ENCODE peak calls at places on chromosome 19, in nine cellular contexts. Z is BE2C; E is stimulated activated CD4-positive, alpha-beta T cell treated with anti-CD3 and anti-CD28 coated beads, Interleukin-2, amount 100 ng/mL, for 48 hours; B is fibroblast of pulmonary artery; M is Peyer's patch; X is GM23248; H is EH; L is T-helper 1 cell; T is ELR. K is an unnamed sample.

GRCh38 chr19:38730731-38731589 is 13.3 kb downstream of the CAPN12 start:
- DNase-seq in H (no peak), T (no peak), B (no peak), Z (no peak), E (no peak), X (no peak), M (peak), L (no peak), K (no peak)

GRCh38 chr19:44548736-44549135 is 19.3 kb upstream of the CEACAM20 start:
- DNase-seq in H (peak), B (peak), E (no peak), M (no peak), T (peak), L (no peak), X (peak), Z (no peak), K (peak)

GRCh38 chr19:32626969-32627368 is 46.0 kb downstream of the PDCD5 start:
- DNase-seq in X (no peak), H (no peak), B (no peak), T (no peak), Z (no peak), M (no peak), L (no peak), E (no peak), K (no peak)

GRCh38 chr19:48629599-48630288 is 7.4 kb downstream of the DBP start:
- DNase-seq in E (no peak), Z (peak), B (peak), L (no peak), T (no peak), H (no peak), X (peak), M (peak), K (no peak)

GRCh38 chr19:30402790-30403189 is 30.6 kb downstream of the ZNF536 start:
- DNase-seq in H (no peak), L (no peak), T (no peak), M (no peak), Z (no peak), X (no peak), B (no peak), E (no peak), K (no peak)

GRCh38 chr19:35932291-35932936 is 3.8 kb upstream of the LRFN3 start:
- DNase-seq in B (no peak), T (no peak), E (no peak), M (no peak), X (no peak), Z (no peak), L (no peak), H (no peak), K (peak)

GRCh38 chr19:54431255-54431838 is 16.1 kb downstream of the TTYH1 start:
- DNase-seq in M (no peak), H (peak), E (no peak), T (no peak), Z (no peak), L (no peak), B (peak), X (no peak), K (peak)

GRCh38 chr19:12544401-12544876 is 6.8 kb downstream of the ZNF564 start:
- DNase-seq in T (peak), X (peak), M (no peak), B (peak), H (no peak), E (no peak), L (no peak), Z (no peak), K (no peak)

GRCh38 chr19:8988204-8988603 is 22.0 kb downstream of the MUC16 start:
- DNase-seq in T (no peak), E (peak), M (no peak), L (no peak), X (no peak), H (no peak), B (no peak), Z (peak), K (peak)

GRCh38 chr19:46303702-46304397 is 7.0 kb downstream of the HIF3A start:
- DNase-seq in Z (peak), E (peak), B (peak), H (no peak), T (peak), L (no peak), M (peak), X (peak), K (no peak)

GRCh38 chr19:40907968-40908735 is 26.1 kb upstream of the CYP2A7 start:
- DNase-seq in E (peak), Z (no peak), M (no peak), T (no peak), H (no peak), X (peak), B (no peak), L (peak), K (no peak)

GRCh38 chr19:41599175-41599966 is 23.4 kb downstream of the CEACAM21 start:
- DNase-seq in X (no peak), Z (no peak), H (no peak), B (no peak), T (no peak), E (no peak), M (no peak), L (no peak), K (no peak)

GRCh38 chr19:30256510-30256850 is 115.7 kb upstream of the ZNF536 start:
- DNase-seq in M (no peak), Z (peak), L (no peak), B (no peak), E (no peak), T (no peak), X (no peak), H (no peak), K (no peak)

GRCh38 chr19:38003427-38004099 is 96.6 kb downstream of the SIPA1L3 start:
- DNase-seq in L (no peak), Z (peak), M (peak), B (peak), E (peak), H (peak), T (peak), X (peak), K (peak)

GRCh38 chr19:30419581-30420180 is 47.5 kb downstream of the ZNF536 start:
- DNase-seq in E (no peak), M (no peak), H (no peak), Z (peak), B (no peak), X (peak), L (no peak), T (no peak), K (no peak)

K was measured in PC-3.